ENCODE peak calls at places on chromosomes 13 and 19, in five cellular contexts. I is mesenchymal stem cell, V is H9, H is aorta, F is neural progenitor cell. R is an unnamed sample.

GRCh38 chr19:4208385-4209094 is 20.8 kb upstream of the EBI3 start:
- DNase-seq in F (peak), V (peak), H (no peak), I (peak), R (no peak)

GRCh38 chr13:66887088-66887487 is 343.0 kb downstream of the PCDH9 start:
- DNase-seq in F (no peak), I (no peak), H (no peak), V (no peak), R (peak)

GRCh38 chr19:13723206-13723605 is 41.1 kb upstream of the MRI1 start:
- DNase-seq in I (peak), F (no peak), V (no peak), H (no peak), R (no peak)

GRCh38 chr13:91291078-91291477 is 56.4 kb upstream of the MIR17HG start:
- DNase-seq in I (no peak), V (no peak), F (peak), H (no peak), R (no peak)

GRCh38 chr13:39930060-39930459 is 274.6 kb downstream of the COG6 start:
- DNase-seq in H (no peak), F (no peak), I (no peak), V (no peak), R (no peak)

GRCh38 chr13:56561327-56561726 is 579.4 kb upstream of the PRR20A start:
- DNase-seq in V (no peak), H (no peak), F (peak), I (no peak), R (no peak)

GRCh38 chr19:5154129-5154798 is 185.4 kb downstream of the KDM4B start:
- DNase-seq in F (peak), H (peak), V (peak), I (no peak), R (no peak)

GRCh38 chr19:55005684-55006488 is 32.2 kb downstream of the GP6 start:
- DNase-seq in I (peak), H (no peak), V (peak), F (peak), R (no peak)

GRCh38 chr13:102286326-102286725 is 115.5 kb downstream of the FGF14 start:
- DNase-seq in H (no peak), I (peak), V (no peak), F (no peak), R (no peak)

GRCh38 chr13:32267836-32268439 is 47.2 kb downstream of the ZAR1L start:
- DNase-seq in F (peak), V (peak), I (no peak), H (no peak), R (no peak)

GRCh38 chr19:3095375-3096191 is 1.4 kb downstream of the GNA11 start:
- DNase-seq in F (peak), V (peak), I (peak), H (peak), R (no peak)

GRCh38 chr13:40207110-40207478 is 459.3 kb downstream of the FOXO1 start:
- DNase-seq in F (no peak), I (no peak), H (no peak), V (no peak), R (no peak)

GRCh38 chr13:113744197-113745000 is 14.6 kb upstream of the TMEM255B start:
- DNase-seq in I (no peak), F (no peak), V (no peak), H (peak), R (no peak)

GRCh38 chr19:55454787-55455243 is 6.6 kb downstream of the ISOC2 start:
- DNase-seq in V (peak), F (peak), H (no peak), I (peak), R (no peak)

GRCh38 chr13:112619730-112620639 is 32.0 kb upstream of the TUBGCP3 start:
- DNase-seq in V (peak), I (peak), F (peak), H (no peak), R (no peak)

GRCh38 chr13:45511310-45512147 is 46.8 kb downstream of the COG3 start:
- DNase-seq in V (no peak), H (no peak), F (peak), I (peak), R (peak)

GRCh38 chr13:80361883-80362327 is 21.0 kb upstream of the SPRY2 start:
- DNase-seq in I (peak), F (peak), V (peak), H (no peak), R (no peak)

GRCh38 chr13:19888799-19889198 is 25.4 kb upstream of the ZMYM5 start:
- DNase-seq in H (no peak), V (no peak), I (peak), F (no peak), R (no peak)

GRCh38 chr19:927044-927706 is 1.3 kb downstream of the ARID3A start:
- DNase-seq in H (peak), I (peak), V (peak), F (peak), R (peak)
- H3K27ac ChIP-seq in H (no peak), I (peak), V (no peak), F (peak), R (peak)

DNA sequence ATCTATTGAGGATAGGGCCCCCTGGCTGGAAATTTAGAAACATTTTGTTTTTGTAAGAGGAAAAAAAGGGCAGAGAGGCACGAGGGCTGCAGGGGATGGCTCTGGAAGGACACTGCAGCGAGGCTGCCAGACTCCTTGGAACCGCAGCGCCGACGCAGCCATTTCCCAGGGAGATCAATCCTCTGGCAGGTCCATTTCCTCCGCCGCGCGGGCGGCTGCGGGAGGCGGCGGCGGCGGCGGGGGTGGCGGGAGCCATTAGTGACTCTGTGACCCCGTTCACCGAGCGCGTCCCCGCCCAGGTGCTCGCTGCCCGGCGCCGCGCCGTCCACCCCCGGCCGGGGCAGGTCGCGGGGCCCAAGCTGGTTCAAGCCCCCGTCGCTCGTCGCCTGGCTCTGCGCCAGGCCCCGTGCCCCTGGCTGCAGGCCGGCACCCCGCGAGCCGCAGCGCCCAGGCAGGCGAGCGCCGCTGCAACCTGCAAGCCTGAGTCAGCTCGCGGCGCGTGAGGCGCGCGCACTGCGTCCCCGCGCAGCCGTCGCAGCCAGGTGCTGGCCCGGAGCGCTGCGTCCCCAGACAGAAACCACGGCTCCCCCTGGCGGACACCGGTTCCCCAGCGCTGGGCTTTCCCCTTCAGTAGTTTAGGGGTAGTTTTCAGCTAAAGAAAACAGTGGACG is 192.6 kb downstream of the KATNAL1 start:
- DNase-seq in F (peak), I (peak), V (peak), H (peak), R (peak)
- H3K27ac ChIP-seq in F (no peak), I (no peak), V (no peak), H (no peak), R (no peak)

DNA sequence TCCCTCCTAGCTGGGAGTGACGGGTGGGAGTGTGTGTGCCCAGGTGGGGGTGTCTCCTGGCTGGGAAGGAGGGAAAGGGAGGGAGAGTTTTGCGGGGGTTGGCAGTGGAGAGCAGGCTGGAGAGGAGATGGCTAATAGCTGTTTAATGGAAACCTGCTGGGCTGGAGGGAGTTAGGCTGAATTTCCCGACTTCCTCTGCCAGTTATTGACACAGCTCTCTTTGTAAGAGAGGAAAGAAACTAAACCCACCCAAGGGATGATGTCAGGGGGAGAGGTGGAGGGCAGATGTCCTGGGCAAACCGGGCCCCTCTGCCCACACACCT is 10.2 kb upstream of the ILF3 start:
- DNase-seq in F (no peak), I (no peak), H (no peak), V (no peak), R (peak)
- H3K27ac ChIP-seq in F (peak), I (no peak), H (no peak), V (no peak), R (peak)

GRCh38 chr19:46696052-46696451 is 20.9 kb downstream of the PRKD2 start:
- DNase-seq in I (no peak), H (no peak), F (no peak), V (no peak), R (no peak)

GRCh38 chr19:46691948-46692347 is 25.0 kb downstream of the PRKD2 start:
- DNase-seq in F (no peak), H (no peak), V (no peak), I (no peak), R (no peak)

GRCh38 chr19:46692918-46693722 is 23.8 kb downstream of the PRKD2 start:
- DNase-seq in H (no peak), V (no peak), I (no peak), F (no peak), R (no peak)

GRCh38 chr19:46691104-46691503 is 25.8 kb downstream of the PRKD2 start:
- DNase-seq in F (no peak), V (no peak), H (no peak), I (no peak), R (no peak)

GRCh38 chr19:46693760-46694159 is 23.2 kb downstream of the PRKD2 start:
- DNase-seq in V (no peak), I (no peak), H (no peak), F (no peak), R (no peak)
- H3K27ac ChIP-seq in V (no peak), I (no peak), H (no peak), F (no peak), R (no peak)

DNA sequence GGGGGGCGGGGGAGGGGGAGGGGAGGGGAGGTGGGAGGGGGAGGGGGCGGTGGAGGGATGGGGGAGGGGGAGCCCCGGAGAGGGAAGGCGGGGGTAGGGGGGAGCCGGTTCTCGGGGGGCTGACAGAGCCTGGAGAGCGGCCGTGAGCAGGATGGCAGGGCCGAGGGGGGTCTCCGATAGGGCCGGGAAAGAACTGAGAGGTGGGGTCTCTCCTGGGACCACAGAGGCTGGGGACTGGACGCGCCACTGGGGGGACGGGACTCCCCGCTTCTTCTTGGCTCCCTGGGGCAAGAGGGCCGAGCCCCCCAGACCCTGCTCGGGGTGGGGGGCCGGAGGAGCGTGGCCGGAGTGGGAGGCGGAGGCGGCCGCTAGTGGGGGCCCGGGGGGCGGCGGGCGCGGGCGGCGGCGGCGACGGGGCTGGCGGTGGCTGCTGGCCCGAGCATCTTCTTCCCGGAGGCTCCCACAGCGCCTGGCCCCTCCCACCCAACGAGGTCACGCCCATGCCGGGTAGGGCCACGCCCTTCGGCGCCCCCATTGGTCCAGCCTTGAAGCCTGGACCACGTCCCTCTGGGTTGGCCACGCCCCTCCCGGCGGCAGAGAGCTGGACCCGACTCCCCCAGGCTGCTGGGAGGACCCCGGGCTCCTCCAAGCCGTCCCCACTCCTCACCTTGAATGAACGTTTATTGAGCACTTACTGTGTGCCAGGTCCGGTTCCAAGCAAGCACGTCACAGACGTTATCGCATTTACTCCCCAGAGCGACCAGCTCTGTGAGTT is at the start of gene NOVA2:
- DNase-seq in H (peak), F (peak), I (peak), V (peak), R (peak)
- H3K27ac ChIP-seq in H (no peak), F (no peak), I (no peak), V (no peak), R (peak)

GRCh38 chr13:28492527-28493367 is 2.2 kb downstream of the FLT1 start:
- DNase-seq in V (no peak), F (peak), I (peak), H (no peak), R (no peak)

GRCh38 chr13:28488376-28489005 is 6.4 kb downstream of the FLT1 start:
- DNase-seq in V (no peak), H (no peak), F (no peak), I (no peak), R (no peak)

GRCh38 chr13:28489536-28489935 is 5.4 kb downstream of the FLT1 start:
- DNase-seq in I (peak), H (no peak), V (no peak), F (no peak), R (no peak)

GRCh38 chr13:28493740-28494536 is 990 bp downstream of the FLT1 start:
- DNase-seq in F (peak), H (peak), V (no peak), I (peak), R (peak)

GRCh38 chr13:28489975-28490550 is 4.9 kb downstream of the FLT1 start:
- DNase-seq in I (peak), V (no peak), F (no peak), H (no peak), R (no peak)
- H3K27ac ChIP-seq in I (no peak), V (no peak), F (no peak), H (no peak), R (peak)

GRCh38 chr19:17090501-17091074 is 15.0 kb downstream of the MYO9B start:
- DNase-seq in F (no peak), H (no peak), I (peak), V (no peak), R (no peak)
- H3K27ac ChIP-seq in F (no peak), H (no peak), I (peak), V (no peak), R (peak)

GRCh38 chr13:74795526-74795925 is 661.3 kb upstream of the KLF12 start:
- DNase-seq in F (no peak), I (no peak), H (no peak), V (no peak), R (no peak)

GRCh38 chr13:74794147-74794546 is 659.9 kb upstream of the KLF12 start:
- DNase-seq in I (no peak), H (no peak), V (no peak), F (no peak), R (no peak)

GRCh38 chr13:74794582-74794981 is 660.4 kb upstream of the KLF12 start:
- DNase-seq in V (no peak), H (no peak), I (no peak), F (no peak), R (no peak)

GRCh38 chr13:74796126-74796643 is 662.0 kb upstream of the KLF12 start:
- DNase-seq in I (no peak), F (no peak), V (no peak), H (no peak), R (no peak)
- H3K27ac ChIP-seq in I (no peak), F (no peak), V (no peak), H (no peak), R (no peak)